ENCODE peak calls at places on chromosomes 5 and 9, in six cellular contexts. E is HT-29; Y is stimulated activated CD4-positive, alpha-beta T cell treated with anti-CD3 and anti-CD28 coated beads, Interleukin-4, amount 100 ng/mL, for 4 hours; G is GM12865; P is heart right ventricle; O is CD8-positive, alpha-beta memory T cell. U is an unnamed sample.

GRCh38 chr5:111775224-111775623 is 18.2 kb upstream of the NREP start:
- DNase-seq in E (no peak), Y (no peak), O (no peak), P (no peak), G (no peak), U (no peak)

GRCh38 chr9:98191210-98191609 is 1.2 kb downstream of the CORO2A start:
- DNase-seq in E (no peak), Y (no peak), O (no peak), G (no peak), P (no peak), U (no peak)

GRCh38 chr5:33272288-33272687 is 168.5 kb upstream of the TARS1 start:
- DNase-seq in P (no peak), G (no peak), O (no peak), Y (no peak), E (no peak), U (no peak)

GRCh38 chr5:14208071-14209021 is 65.2 kb downstream of the TRIO start:
- DNase-seq in E (peak), G (peak), P (no peak), Y (no peak), O (no peak), U (peak)

GRCh38 chr9:108775901-108776306 is 79.9 kb downstream of the ACTL7B start:
- DNase-seq in G (no peak), E (no peak), Y (no peak), O (no peak), P (no peak), U (no peak)

GRCh38 chr5:1343931-1344901 is 683 bp downstream of the CLPTM1L start:
- DNase-seq in P (no peak), O (peak), E (peak), Y (peak), G (peak), U (no peak)

GRCh38 chr5:124064956-124065355 is 553.0 kb downstream of the CSNK1G3 start:
- DNase-seq in E (no peak), G (no peak), O (no peak), Y (no peak), P (no peak), U (no peak)

GRCh38 chr5:4659836-4660235 is 480.3 kb upstream of the ADAMTS16 start:
- DNase-seq in G (no peak), E (no peak), P (no peak), O (no peak), Y (no peak), U (no peak)

GRCh38 chr9:69395718-69396117 is 70.7 kb downstream of the ENTREP1 start:
- DNase-seq in E (no peak), Y (no peak), O (no peak), G (no peak), P (no peak), U (no peak)

GRCh38 chr9:75636427-75637045 is 253.9 kb upstream of the PCSK5 start:
- DNase-seq in Y (no peak), E (no peak), P (no peak), G (no peak), O (no peak), U (no peak)

GRCh38 chr5:15002183-15002582 is 130.6 kb upstream of the ANKH start:
- DNase-seq in Y (no peak), P (no peak), G (no peak), O (no peak), E (no peak), U (no peak)

GRCh38 chr9:126126807-126127206 is 199.8 kb upstream of the MVB12B start:
- DNase-seq in P (no peak), O (no peak), G (no peak), E (no peak), Y (no peak), U (no peak)

GRCh38 chr9:129014124-129014523 is 14.0 kb downstream of the SH3GLB2 start:
- DNase-seq in G (no peak), E (no peak), O (no peak), P (no peak), Y (no peak), U (no peak)

GRCh38 chr5:124289641-124290201 is 456.7 kb downstream of the ZNF608 start:
- DNase-seq in G (peak), O (no peak), P (no peak), Y (no peak), E (peak), U (peak)

GRCh38 chr5:157215143-157215825 is 34.6 kb downstream of the ITK start:
- DNase-seq in Y (no peak), E (no peak), P (no peak), O (peak), G (peak), U (no peak)

GRCh38 chr5:179371123-179371515 is 25.9 kb upstream of the ADAMTS2 start:
- DNase-seq in G (no peak), O (no peak), Y (no peak), P (no peak), E (no peak), U (no peak)

GRCh38 chr5:73483676-73484075 is 14.6 kb upstream of the BTF3 start:
- DNase-seq in E (no peak), G (no peak), Y (no peak), P (no peak), O (no peak), U (no peak)

GRCh38 chr9:38316166-38316765 is 76.2 kb upstream of the ALDH1B1 start:
- DNase-seq in G (no peak), O (no peak), E (no peak), Y (no peak), P (no peak), U (no peak)

GRCh38 chr9:89464991-89465390 is 32.9 kb downstream of the SEMA4D start:
- DNase-seq in E (no peak), P (no peak), Y (no peak), G (no peak), O (peak), U (no peak)

GRCh38 chr9:69412741-69413150 is 87.7 kb downstream of the ENTREP1 start:
- DNase-seq in O (no peak), Y (no peak), P (peak), G (no peak), E (peak), U (peak)

GRCh38 chr5:142432369-142432863 is 107.6 kb upstream of the SPRY4 start:
- DNase-seq in P (no peak), E (no peak), O (peak), G (no peak), Y (peak), U (peak)

GRCh38 chr9:34457266-34458012 is 931 bp downstream of the FAM219A start:
- DNase-seq in G (no peak), E (peak), O (peak), P (peak), Y (no peak), U (peak)

GRCh38 chr9:89863837-89864236 is 259.0 kb downstream of the GADD45G start:
- DNase-seq in Y (no peak), O (no peak), P (no peak), E (no peak), G (peak), U (peak)

GRCh38 chr9:129574911-129575574 is 45.9 kb downstream of the C9orf50 start:
- DNase-seq in Y (no peak), E (no peak), O (no peak), P (no peak), G (no peak), U (no peak)

GRCh38 chr9:93820667-93821306 is 134.4 kb downstream of the BARX1 start:
- DNase-seq in P (no peak), G (no peak), E (peak), Y (no peak), O (no peak), U (no peak)

GRCh38 chr5:143582869-143583268 is 179.4 kb upstream of the NR3C1 start:
- DNase-seq in Y (no peak), E (no peak), P (no peak), O (no peak), G (no peak), U (no peak)

GRCh38 chr9:125145425-125145824 is 2.1 kb upstream of the SCAI start:
- DNase-seq in E (no peak), G (no peak), P (no peak), O (no peak), Y (no peak), U (no peak)

GRCh38 chr9:113381909-113382411 is 5.2 kb upstream of the HDHD3 start:
- DNase-seq in Y (no peak), G (no peak), P (no peak), O (no peak), E (peak), U (peak)

GRCh38 chr5:151130922-151131891 is 26.4 kb downstream of the ANXA6 start:
- DNase-seq in G (no peak), P (no peak), Y (no peak), O (no peak), E (peak), U (peak)

GRCh38 chr9:94697972-94698581 is 28.4 kb upstream of the AOPEP start:
- DNase-seq in G (no peak), O (no peak), E (peak), P (no peak), Y (no peak), U (no peak)

GRCh38 chr9:133999866-134000265 is 7.7 kb upstream of the VAV2 start:
- DNase-seq in P (no peak), E (peak), O (no peak), G (no peak), Y (no peak), U (no peak)

GRCh38 chr5:39523821-39524220 is 99.0 kb upstream of the DAB2 start:
- DNase-seq in G (no peak), O (no peak), P (no peak), E (no peak), Y (no peak), U (no peak)

GRCh38 chr9:130041648-130042405 is 1.2 kb downstream of the FNBP1 start:
- DNase-seq in Y (no peak), O (no peak), P (peak), E (no peak), G (peak), U (no peak)

GRCh38 chr5:25568989-25569625 is 924.3 kb upstream of the CDH10 start:
- DNase-seq in Y (no peak), G (no peak), O (no peak), E (no peak), P (no peak), U (no peak)

GRCh38 chr5:119074419-119074818 is 3.5 kb downstream of the DMXL1 start:
- DNase-seq in Y (no peak), G (peak), P (no peak), O (no peak), E (no peak), U (no peak)